ENCODE peak calls at places on chromosomes 5 and 9, in five cellular contexts. A, P, N, X and J are unnamed samples.

GRCh38 chr9:129640871-129641750 is 840 bp downstream of the ASB6 start:
- ATAC-seq in A (peak), P (peak), X (no peak), N (peak), J (no peak)

GRCh38 chr5:1120236-1120999 is 8.6 kb upstream of the SLC12A7 start:
- ATAC-seq in P (no peak), X (no peak), A (no peak), N (no peak), J (no peak)

GRCh38 chr5:170301149-170301548 is 3.6 kb upstream of the LCP2 start:
- ATAC-seq in P (no peak), X (no peak), N (no peak), A (no peak), J (no peak)

GRCh38 chr5:117093653-117094052 is 519.0 kb upstream of the SEMA6A start:
- ATAC-seq in N (no peak), P (no peak), A (no peak), X (no peak), J (no peak)

GRCh38 chr5:106312360-106312759 is 1358.4 kb downstream of the EFNA5 start:
- ATAC-seq in A (no peak), P (no peak), N (no peak), X (no peak), J (no peak)

GRCh38 chr5:118592234-118592633 is 396.1 kb downstream of the DTWD2 start:
- ATAC-seq in A (no peak), P (no peak), N (no peak), X (no peak), J (no peak)

GRCh38 chr9:83387401-83388185 is 150.6 kb downstream of the FRMD3 start:
- ATAC-seq in A (no peak), X (no peak), N (no peak), P (no peak), J (no peak)

GRCh38 chr9:98401140-98402025 is 145.9 kb upstream of the TBC1D2 start:
- ATAC-seq in A (no peak), X (peak), N (no peak), P (no peak), J (no peak)

GRCh38 chr5:141508808-141509611 is 20.1 kb downstream of the PCDHGC5 start:
- ATAC-seq in P (no peak), X (peak), N (no peak), A (peak), J (no peak)

GRCh38 chr5:33840927-33841547 is 50.8 kb downstream of the ADAMTS12 start:
- ATAC-seq in N (peak), X (no peak), P (peak), A (no peak), J (peak)